ENCODE peak calls at places on chromosomes 1 and 21, in five cellular contexts. One of them, this sample, is unnamed. For H3K9me3, the result is how much of the 10 kb centered on the place peaks cover.

GRCh38 chr1:101613549-101613948 is 376.7 kb downstream of the S1PR1 start:
- DNase-seq in astrocyte: peak
- DNase-seq in HCT116: no peak
- DNase-seq in left lung: no peak
- DNase-seq in psoas muscle: no peak
- DNase-seq in this sample: no peak

GRCh38 chr1:54577612-54578011 is 29.6 kb downstream of the ACOT11 start:
- DNase-seq in astrocyte: peak
- DNase-seq in HCT116: no peak
- DNase-seq in left lung: peak
- DNase-seq in psoas muscle: peak
- DNase-seq in this sample: peak

GRCh38 chr21:46604329-46604974 is 430 bp downstream of the S100B start:
- DNase-seq in astrocyte: no peak
- DNase-seq in HCT116: no peak
- DNase-seq in left lung: no peak
- DNase-seq in psoas muscle: no peak
- DNase-seq in this sample: no peak

GRCh38 chr1:204968946-204969345 is 74.1 kb upstream of the CNTN2 start:
- DNase-seq in astrocyte: no peak
- DNase-seq in HCT116: no peak
- DNase-seq in left lung: no peak
- DNase-seq in psoas muscle: no peak
- DNase-seq in this sample: no peak

GRCh38 chr1:21651214-21652042 is 17.7 kb downstream of the RAP1GAP start:
- DNase-seq in astrocyte: no peak
- DNase-seq in HCT116: no peak
- DNase-seq in left lung: no peak
- DNase-seq in psoas muscle: peak
- DNase-seq in this sample: peak

GRCh38 chr1:162631546-162632233 is 574 bp upstream of the DDR2 start:
- DNase-seq in astrocyte: no peak
- DNase-seq in HCT116: no peak
- DNase-seq in left lung: no peak
- DNase-seq in psoas muscle: no peak
- DNase-seq in this sample: peak

GRCh38 chr1:75589637-75590036 is 21.3 kb downstream of the SLC44A5 start:
- DNase-seq in astrocyte: no peak
- DNase-seq in HCT116: no peak
- DNase-seq in left lung: no peak
- DNase-seq in psoas muscle: no peak
- DNase-seq in this sample: no peak

GRCh38 chr1:150562384-150563339 is 13.5 kb downstream of the ADAMTSL4 start:
- DNase-seq in astrocyte: no peak
- DNase-seq in HCT116: no peak
- DNase-seq in left lung: peak
- DNase-seq in psoas muscle: peak
- DNase-seq in this sample: no peak

GRCh38 chr1:160261878-160262794 is at the start of gene DCAF8:
- DNase-seq in astrocyte: peak
- DNase-seq in HCT116: peak
- DNase-seq in left lung: peak
- DNase-seq in psoas muscle: peak
- DNase-seq in this sample: peak

GRCh38 chr1:33820804-33821203 is 43.1 kb upstream of the HMGB4 start:
- DNase-seq in astrocyte: no peak
- DNase-seq in HCT116: no peak
- DNase-seq in left lung: no peak
- DNase-seq in psoas muscle: no peak
- DNase-seq in this sample: no peak

GRCh38 chr1:18919174-18919905 is 17.0 kb upstream of the ALDH4A1 start:
- DNase-seq in astrocyte: no peak
- DNase-seq in HCT116: no peak
- DNase-seq in left lung: no peak
- DNase-seq in psoas muscle: no peak
- DNase-seq in this sample: no peak

GRCh38 chr1:37926061-37926924 is 20.6 kb downstream of the INPP5B start:
- DNase-seq in astrocyte: no peak
- DNase-seq in HCT116: no peak
- DNase-seq in left lung: no peak
- DNase-seq in psoas muscle: no peak
- DNase-seq in this sample: no peak

GRCh38 chr1:181669209-181669608 is 185.9 kb downstream of the CACNA1E start:
- DNase-seq in astrocyte: peak
- DNase-seq in HCT116: no peak
- DNase-seq in left lung: no peak
- DNase-seq in psoas muscle: no peak
- DNase-seq in this sample: no peak

GRCh38 chr21:45704311-45705108 is 61.0 kb downstream of the PCBP3 start:
- DNase-seq in astrocyte: no peak
- DNase-seq in HCT116: no peak
- DNase-seq in left lung: no peak
- DNase-seq in psoas muscle: no peak
- DNase-seq in this sample: no peak

GRCh38 chr1:910881-911721 is 12.6 kb upstream of the SAMD11 start:
- DNase-seq in astrocyte: peak
- DNase-seq in HCT116: no peak
- DNase-seq in left lung: peak
- DNase-seq in psoas muscle: peak
- DNase-seq in this sample: peak

GRCh38 chr1:158930504-158930903 is 848 bp upstream of the PYHIN1 start:
- DNase-seq in astrocyte: no peak
- DNase-seq in HCT116: no peak
- DNase-seq in left lung: no peak
- DNase-seq in psoas muscle: no peak
- DNase-seq in this sample: no peak

GRCh38 chr1:216184281-216184680 is 239.0 kb downstream of the USH2A start:
- DNase-seq in astrocyte: no peak
- DNase-seq in HCT116: no peak
- DNase-seq in left lung: no peak
- DNase-seq in psoas muscle: no peak
- DNase-seq in this sample: no peak

GRCh38 chr1:21574464-21575151 is 65.4 kb downstream of the ALPL start:
- DNase-seq in astrocyte: no peak
- DNase-seq in HCT116: no peak
- DNase-seq in left lung: peak
- DNase-seq in psoas muscle: peak
- DNase-seq in this sample: peak

GRCh38 chr1:156245451-156246232 is 2.2 kb downstream of the PAQR6 start:
- DNase-seq in astrocyte: no peak
- DNase-seq in HCT116: no peak
- DNase-seq in left lung: no peak
- DNase-seq in psoas muscle: no peak
- DNase-seq in this sample: no peak

GRCh38 chr21:22363504-22363903 is 1365.3 kb downstream of the NCAM2 start:
- DNase-seq in astrocyte: no peak
- DNase-seq in HCT116: no peak
- DNase-seq in left lung: no peak
- DNase-seq in psoas muscle: no peak
- DNase-seq in this sample: no peak

GRCh38 chr1:119675349-119676343 is 27.6 kb upstream of the ZNF697 start:
- DNase-seq in astrocyte: peak
- DNase-seq in HCT116: peak
- DNase-seq in left lung: peak
- DNase-seq in psoas muscle: peak
- DNase-seq in this sample: peak

GRCh38 chr1:227869851-227870305 is 54.4 kb downstream of the PRSS38 start:
- DNase-seq in astrocyte: no peak
- DNase-seq in HCT116: no peak
- DNase-seq in left lung: no peak
- DNase-seq in psoas muscle: peak
- DNase-seq in this sample: peak

GRCh38 chr1:32413507-32414185 is 19.4 kb upstream of the BSDC1 start:
- DNase-seq in astrocyte: no peak
- DNase-seq in HCT116: peak
- DNase-seq in left lung: peak
- DNase-seq in psoas muscle: no peak
- DNase-seq in this sample: peak

GRCh38 chr1:207818971-207819451 is 67.2 kb downstream of the CD46 start:
- DNase-seq in astrocyte: peak
- DNase-seq in HCT116: no peak
- DNase-seq in left lung: no peak
- DNase-seq in psoas muscle: peak
- DNase-seq in this sample: no peak

GRCh38 chr1:246510147-246511030 is 3.3 kb upstream of the SMYD3 start:
- DNase-seq in astrocyte: no peak
- DNase-seq in HCT116: no peak
- DNase-seq in left lung: no peak
- DNase-seq in psoas muscle: no peak
- DNase-seq in this sample: no peak

GRCh38 chr1:182357177-182357576 is 34.4 kb downstream of the GLUL start:
- DNase-seq in astrocyte: no peak
- DNase-seq in HCT116: no peak
- DNase-seq in left lung: no peak
- DNase-seq in psoas muscle: no peak
- DNase-seq in this sample: no peak

GRCh38 chr1:204377800-204378608 is 18.3 kb upstream of the PLEKHA6 start:
- DNase-seq in astrocyte: peak
- DNase-seq in HCT116: no peak
- DNase-seq in left lung: peak
- DNase-seq in psoas muscle: peak
- DNase-seq in this sample: peak

GRCh38 chr21:19522384-19522783 is 1118.8 kb upstream of the TMPRSS15 start:
- DNase-seq in astrocyte: no peak
- DNase-seq in HCT116: no peak
- DNase-seq in left lung: no peak
- DNase-seq in psoas muscle: no peak
- DNase-seq in this sample: no peak

GRCh38 chr1:15799928-15800835 is 7.3 kb downstream of the UQCRHL start:
- DNase-seq in astrocyte: peak
- DNase-seq in HCT116: peak
- DNase-seq in left lung: peak
- DNase-seq in psoas muscle: no peak
- DNase-seq in this sample: peak

GRCh38 chr1:116997666-116998065 is 3.9 kb upstream of the CD101 start:
- DNase-seq in astrocyte: no peak
- DNase-seq in HCT116: no peak
- DNase-seq in left lung: no peak
- DNase-seq in psoas muscle: no peak
- DNase-seq in this sample: peak

GRCh38 chr1:57422271-57423134 is 1.4 kb downstream of the DAB1 start:
- DNase-seq in astrocyte: peak
- DNase-seq in HCT116: no peak
- DNase-seq in left lung: no peak
- DNase-seq in psoas muscle: peak
- DNase-seq in this sample: peak

GRCh38 chr1:70458120-70458519 is 47.1 kb downstream of the CTH start:
- DNase-seq in astrocyte: no peak
- DNase-seq in HCT116: no peak
- DNase-seq in left lung: no peak
- DNase-seq in psoas muscle: no peak
- DNase-seq in this sample: no peak

GRCh38 chr1:70779571-70779970 is 268.0 kb downstream of the PTGER3 start:
- DNase-seq in astrocyte: peak
- DNase-seq in HCT116: no peak
- DNase-seq in left lung: no peak
- DNase-seq in psoas muscle: no peak
- DNase-seq in this sample: peak

GRCh38 chr1:2480236-2480985 is 4.3 kb downstream of the PLCH2 start:
- DNase-seq in astrocyte: no peak
- DNase-seq in HCT116: no peak
- DNase-seq in left lung: no peak
- DNase-seq in psoas muscle: no peak
- DNase-seq in this sample: no peak

DNA sequence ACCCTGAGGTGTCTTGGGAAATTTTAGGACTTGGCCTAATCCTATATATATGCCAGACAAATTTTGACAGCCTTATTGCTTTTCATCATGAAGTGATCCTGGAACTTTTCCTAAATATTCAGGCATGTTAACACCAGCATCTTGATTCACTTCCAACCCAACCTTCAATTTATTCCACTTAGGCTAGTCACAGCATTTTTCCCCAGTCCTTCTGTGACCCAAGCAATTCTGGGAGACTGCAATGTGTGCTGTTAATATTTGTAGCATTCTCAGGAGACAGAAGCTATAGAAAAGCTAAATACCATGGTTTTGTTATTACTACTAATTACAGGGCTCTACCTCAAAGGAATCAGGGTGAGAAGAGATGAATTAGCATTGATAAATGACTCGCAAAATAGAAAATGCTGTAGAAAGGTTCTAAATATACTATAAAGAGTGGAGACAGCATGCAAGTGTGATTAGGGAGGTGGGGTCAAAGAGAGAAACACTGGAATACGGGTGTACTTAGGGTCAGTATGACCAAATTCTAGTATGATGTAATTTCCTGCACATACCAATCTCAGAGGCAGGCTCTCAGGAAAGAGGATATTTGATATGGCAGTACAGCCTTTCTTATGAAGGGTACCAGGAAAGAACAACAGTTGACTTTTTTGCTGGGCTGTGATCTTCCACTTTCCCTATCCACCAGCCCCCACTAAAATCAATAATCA is 29.1 kb downstream of the PRRX1 start:
- DNase-seq in astrocyte: peak
- DNase-seq in HCT116: no peak
- DNase-seq in left lung: no peak
- DNase-seq in psoas muscle: no peak
- DNase-seq in this sample: no peak
- H3K9me3 ChIP-seq in astrocyte: under half
- H3K9me3 ChIP-seq in HCT116: under half
- H3K9me3 ChIP-seq in left lung: under half
- H3K9me3 ChIP-seq in psoas muscle: under half
- H3K9me3 ChIP-seq in this sample: under half

DNA sequence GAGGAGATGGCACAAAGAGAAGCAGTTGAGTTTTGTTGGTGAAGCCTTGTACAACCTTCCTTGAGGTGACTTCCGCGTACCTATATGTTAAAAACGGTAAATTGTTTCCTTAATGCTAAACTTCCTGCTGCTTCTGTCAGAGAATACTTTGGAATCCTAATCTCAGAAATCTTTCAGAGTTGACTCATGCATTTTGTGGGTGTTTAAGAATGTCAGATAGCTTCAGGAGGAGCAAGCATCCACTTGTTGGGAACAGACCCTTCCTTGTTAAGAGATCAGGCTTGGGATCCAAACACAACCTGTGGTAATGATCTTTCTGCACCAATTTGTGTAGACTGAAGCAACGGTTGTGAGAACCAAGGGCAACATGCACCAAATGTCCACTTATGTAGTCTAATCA is 29.5 kb downstream of the AK4 start:
- DNase-seq in astrocyte: peak
- DNase-seq in HCT116: peak
- DNase-seq in left lung: no peak
- DNase-seq in psoas muscle: no peak
- DNase-seq in this sample: no peak
- H3K4me3 ChIP-seq in astrocyte: no peak
- H3K4me3 ChIP-seq in HCT116: no peak
- H3K4me3 ChIP-seq in left lung: no peak
- H3K4me3 ChIP-seq in psoas muscle: no peak
- H3K4me3 ChIP-seq in this sample: no peak

GRCh38 chr1:238722812-238723211 is 663.6 kb upstream of the CHRM3 start:
- DNase-seq in astrocyte: no peak
- DNase-seq in HCT116: no peak
- DNase-seq in left lung: no peak
- DNase-seq in psoas muscle: no peak
- DNase-seq in this sample: no peak

GRCh38 chr1:238727670-238728069 is 658.7 kb upstream of the CHRM3 start:
- DNase-seq in astrocyte: no peak
- DNase-seq in HCT116: no peak
- DNase-seq in left lung: no peak
- DNase-seq in psoas muscle: no peak
- DNase-seq in this sample: no peak
- H3K9me3 ChIP-seq in astrocyte: under half
- H3K9me3 ChIP-seq in HCT116: under half
- H3K9me3 ChIP-seq in left lung: under half
- H3K9me3 ChIP-seq in psoas muscle: under half
- H3K9me3 ChIP-seq in this sample: under half

GRCh38 chr1:226181996-226182714 is 4.4 kb downstream of the ACBD3 start:
- DNase-seq in astrocyte: peak
- DNase-seq in HCT116: peak
- DNase-seq in left lung: peak
- DNase-seq in psoas muscle: peak
- DNase-seq in this sample: peak
- H3K4me3 ChIP-seq in astrocyte: no peak
- H3K4me3 ChIP-seq in HCT116: no peak
- H3K4me3 ChIP-seq in left lung: no peak
- H3K4me3 ChIP-seq in psoas muscle: no peak
- H3K4me3 ChIP-seq in this sample: no peak

This sample was measured in MG63.